ENCODE peak calls at places on chromosomes 13 and 19, in seven cellular contexts. O, M, R, I, E, X and J are unnamed samples.

GRCh38 chr13:36344886-36345437 is 1.2 kb downstream of the SPART start:
- DNase-seq in E (peak), I (no peak), X (peak), M (peak), O (no peak), R (no peak), J (peak)

GRCh38 chr19:11737964-11738745 is 591 bp downstream of the ZNF823 start:
- DNase-seq in R (peak), I (peak), X (peak), M (peak), O (peak), E (peak), J (peak)

GRCh38 chr13:94192576-94192975 is 286.9 kb downstream of the DCT start:
- DNase-seq in M (no peak), E (peak), X (no peak), R (no peak), O (peak), I (no peak), J (no peak)

GRCh38 chr13:61838568-61838967 is 422.9 kb upstream of the PCDH20 start:
- DNase-seq in X (no peak), O (no peak), M (no peak), E (no peak), I (no peak), R (no peak), J (no peak)

GRCh38 chr13:41613984-41614581 is 156.7 kb downstream of the RGCC start:
- DNase-seq in X (peak), E (no peak), M (peak), I (no peak), R (no peak), O (no peak), J (no peak)

GRCh38 chr13:107807306-107808073 is 407.8 kb downstream of the LIG4 start:
- DNase-seq in M (no peak), O (no peak), X (no peak), E (no peak), I (no peak), R (no peak), J (no peak)

GRCh38 chr13:27774651-27775050 is 17.6 kb upstream of the GSX1 start:
- DNase-seq in R (no peak), O (no peak), E (no peak), M (no peak), I (no peak), X (no peak), J (no peak)

GRCh38 chr13:111961793-111962192 is 105.2 kb upstream of the SOX1 start:
- DNase-seq in M (no peak), R (no peak), O (no peak), X (no peak), E (no peak), I (no peak), J (no peak)

GRCh38 chr13:99639126-99639525 is 137.9 kb downstream of the TM9SF2 start:
- DNase-seq in O (no peak), E (no peak), M (no peak), I (no peak), R (no peak), X (no peak), J (no peak)

GRCh38 chr19:46069841-46070341 is 29.1 kb upstream of the IGFL4 start:
- DNase-seq in X (peak), O (no peak), M (no peak), E (no peak), R (no peak), I (no peak), J (no peak)

GRCh38 chr13:79246575-79246949 is 159.5 kb downstream of the RBM26 start:
- DNase-seq in X (no peak), R (no peak), I (no peak), E (peak), O (no peak), M (no peak), J (no peak)

GRCh38 chr19:38004100-38004504 is 97.1 kb downstream of the SIPA1L3 start:
- DNase-seq in I (no peak), O (no peak), E (no peak), M (no peak), X (no peak), R (no peak), J (no peak)

GRCh38 chr13:36297259-36297599 is 385 bp downstream of the CCDC169 start:
- DNase-seq in O (no peak), M (no peak), I (no peak), R (no peak), E (peak), X (no peak), J (no peak)

GRCh38 chr19:45477713-45478453 is 10.1 kb downstream of the FOSB start:
- DNase-seq in E (peak), M (no peak), I (no peak), R (no peak), X (no peak), O (no peak), J (no peak)

GRCh38 chr13:99500839-99501134 is 485 bp upstream of the TM9SF2 start:
- DNase-seq in O (no peak), R (no peak), I (no peak), M (no peak), X (no peak), E (no peak), J (no peak)

GRCh38 chr19:7356899-7357627 is 8.3 kb downstream of the ARHGEF18 start:
- DNase-seq in R (no peak), M (peak), X (no peak), I (no peak), O (no peak), E (peak), J (no peak)

GRCh38 chr13:30690282-30691188 is 44.8 kb upstream of the ALOX5AP start:
- DNase-seq in X (no peak), R (peak), M (peak), I (peak), E (peak), O (no peak), J (peak)

GRCh38 chr13:114053026-114053425 is 79.2 kb upstream of the C13orf46 start:
- DNase-seq in M (no peak), I (no peak), R (no peak), O (no peak), X (no peak), E (peak), J (no peak)

GRCh38 chr13:85597790-85598500 is 201.3 kb downstream of the SLITRK6 start:
- DNase-seq in E (no peak), I (no peak), R (no peak), X (no peak), M (no peak), O (no peak), J (no peak)

GRCh38 chr19:47253467-47253881 is 2.9 kb upstream of the CCDC9 start:
- DNase-seq in X (no peak), M (no peak), O (no peak), I (no peak), R (no peak), E (no peak), J (no peak)

GRCh38 chr13:109162248-109163051 is 533.0 kb downstream of the MYO16 start:
- DNase-seq in O (peak), X (no peak), E (peak), I (no peak), M (no peak), R (peak), J (no peak)

GRCh38 chr13:89238496-89238895 is 1567.3 kb downstream of the SLITRK5 start:
- DNase-seq in R (no peak), M (no peak), X (no peak), O (no peak), E (no peak), I (no peak), J (no peak)

GRCh38 chr19:56360841-56361240 is 32.5 kb downstream of the ZNF582 start:
- DNase-seq in I (no peak), X (no peak), O (no peak), R (no peak), M (no peak), E (no peak), J (no peak)

DNA sequence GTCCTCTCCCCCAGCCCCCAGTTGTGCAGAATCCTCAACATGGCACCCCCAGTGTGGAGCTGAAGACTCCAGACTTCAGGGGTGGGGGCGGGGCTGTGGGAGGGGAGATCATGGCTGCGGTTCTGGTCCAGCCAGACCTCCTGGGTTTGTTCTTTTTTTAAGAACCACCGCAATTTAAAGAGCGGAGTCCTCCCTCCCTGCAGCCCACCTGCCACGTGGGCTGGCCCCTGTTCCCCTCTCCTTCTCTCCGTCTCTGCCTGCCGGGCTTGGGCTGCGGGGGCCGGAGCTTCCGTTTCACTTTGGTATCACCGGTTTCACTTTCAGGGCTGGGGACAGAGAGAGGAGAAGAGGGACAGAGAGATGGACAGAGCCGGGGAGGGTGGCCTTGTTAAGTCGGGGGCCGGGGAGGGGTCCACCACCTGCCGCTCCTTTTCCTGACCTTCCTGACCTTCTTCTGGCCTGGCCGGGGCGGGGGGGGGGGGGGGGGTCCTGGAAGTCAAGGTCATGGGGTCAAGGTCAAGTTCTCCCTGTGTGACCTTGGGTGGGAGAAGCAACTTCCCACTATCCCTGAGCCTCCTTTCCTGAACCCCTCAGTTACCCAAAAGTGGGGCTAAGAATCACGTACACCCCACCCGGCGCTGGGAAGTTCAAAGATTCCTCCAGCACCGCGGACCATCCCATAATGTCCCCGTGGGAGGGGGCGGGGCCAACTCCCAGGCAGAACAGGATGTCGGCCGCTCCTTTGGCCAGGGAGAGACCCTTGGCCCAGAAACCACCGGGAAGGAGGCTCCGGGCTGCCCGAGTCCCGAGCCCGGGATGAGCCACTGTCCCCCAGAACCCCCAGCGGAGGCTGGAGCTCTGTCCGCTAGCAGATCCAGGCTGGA is 11.3 kb upstream of the ZBTB7A start:
- DNase-seq in O (peak), R (peak), X (peak), M (peak), E (peak), I (peak), J (no peak)
- TF ChIP-seq POLR2A in O (no peak), R (no peak), X (no peak), M (no peak), E (no peak), I (no peak), J (no peak)

GRCh38 chr19:51663650-51664049 is 17.0 kb upstream of the SIGLEC14 start:
- DNase-seq in I (no peak), M (no peak), O (no peak), E (no peak), X (no peak), R (no peak), J (no peak)

GRCh38 chr19:51664131-51664530 is 17.5 kb upstream of the SIGLEC14 start:
- DNase-seq in O (no peak), E (no peak), I (no peak), R (no peak), M (no peak), X (no peak), J (no peak)

GRCh38 chr19:51668167-51668566 is 21.5 kb upstream of the SIGLEC14 start:
- DNase-seq in E (peak), X (no peak), O (no peak), I (no peak), M (no peak), R (no peak), J (no peak)

GRCh38 chr19:51660975-51661600 is 14.5 kb upstream of the SIGLEC14 start:
- DNase-seq in I (peak), R (peak), M (peak), X (peak), O (no peak), E (peak), J (peak)

DNA sequence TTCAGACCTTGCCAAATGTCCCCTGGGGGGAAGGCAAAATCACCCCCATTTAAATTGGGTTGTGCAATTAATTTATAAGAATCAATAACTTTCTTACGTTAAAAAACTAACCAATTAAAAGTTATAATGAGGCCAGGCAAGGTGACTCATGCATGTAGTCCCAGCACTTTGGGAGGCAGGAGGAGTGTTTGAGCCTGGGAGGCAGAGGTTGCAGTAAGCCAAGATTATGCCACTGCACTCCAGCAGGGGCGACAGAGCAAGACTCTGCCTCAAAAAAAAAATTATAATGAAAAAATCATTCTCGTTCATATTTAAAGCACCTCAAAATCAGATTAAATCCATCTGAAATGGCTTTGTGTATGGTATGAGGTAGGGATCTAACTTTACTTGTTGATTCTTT is 18.4 kb upstream of the SIGLEC14 start:
- DNase-seq in M (no peak), X (no peak), E (no peak), O (no peak), I (no peak), R (no peak), J (no peak)
- TF ChIP-seq POLR2A in M (no peak), X (no peak), E (no peak), O (no peak), I (no peak), R (no peak), J (no peak)

DNA sequence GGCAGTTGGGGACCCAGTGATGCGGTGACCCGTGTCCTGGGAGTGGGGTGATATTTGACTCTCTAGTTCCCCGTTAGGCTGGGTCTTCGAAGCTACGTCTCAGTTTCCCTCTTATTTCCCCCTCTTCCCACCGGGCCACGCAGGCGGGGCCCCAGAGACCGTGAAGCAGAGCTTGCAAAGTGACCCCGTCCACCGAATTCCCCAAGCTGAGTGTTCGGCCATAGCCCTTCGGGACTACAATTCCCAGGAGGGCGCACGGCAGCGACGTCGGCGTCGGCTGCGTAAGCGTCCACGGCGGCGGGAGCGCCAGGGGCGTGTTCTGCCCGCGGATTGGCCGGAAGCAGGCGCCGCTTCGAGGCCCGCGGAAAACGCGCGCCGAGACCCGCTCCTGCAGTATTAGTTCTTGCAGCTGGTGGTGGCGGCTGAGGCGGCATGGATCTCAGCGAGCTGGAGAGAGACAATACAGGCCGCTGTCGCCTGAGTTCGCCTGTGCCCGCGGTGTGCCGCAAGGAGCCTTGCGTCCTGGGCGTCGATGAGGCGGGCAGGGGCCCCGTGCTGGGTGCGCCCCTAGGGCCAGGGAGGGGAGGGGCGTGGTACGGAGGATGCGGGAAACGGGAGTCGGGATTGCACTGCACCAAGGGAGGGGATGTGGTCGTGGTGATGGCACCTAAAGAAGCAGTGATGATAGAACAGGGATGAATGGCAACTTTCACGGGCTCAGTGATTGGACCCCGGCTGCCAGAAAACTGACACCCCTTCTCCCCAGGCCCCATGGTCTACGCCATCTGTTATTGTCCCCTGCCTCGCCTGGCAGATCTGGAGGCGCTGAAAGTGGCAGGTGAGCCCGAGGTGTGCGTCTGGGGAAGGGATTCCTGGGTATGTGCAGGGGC is at the start of gene RNASEH2A:
- DNase-seq in X (peak), O (peak), E (peak), M (peak), R (peak), I (peak), J (peak)
- TF ChIP-seq POLR2A in X (no peak), O (peak), E (peak), M (peak), R (no peak), I (no peak), J (peak)

GRCh38 chr19:35708391-35708790 is 4.0 kb downstream of the ZBTB32 start:
- DNase-seq in X (no peak), M (no peak), O (no peak), E (no peak), I (no peak), R (no peak), J (no peak)

GRCh38 chr19:35696835-35697234 is 7.5 kb upstream of the ZBTB32 start:
- DNase-seq in O (no peak), E (no peak), R (no peak), X (no peak), M (no peak), I (no peak), J (no peak)

GRCh38 chr19:35703343-35703742 is 1.0 kb upstream of the ZBTB32 start:
- DNase-seq in R (no peak), M (no peak), I (no peak), X (no peak), E (no peak), O (no peak), J (no peak)

GRCh38 chr19:35704218-35704617 is at the start of gene ZBTB32:
- DNase-seq in X (no peak), E (peak), O (no peak), M (no peak), R (no peak), I (no peak), J (peak)

DNA sequence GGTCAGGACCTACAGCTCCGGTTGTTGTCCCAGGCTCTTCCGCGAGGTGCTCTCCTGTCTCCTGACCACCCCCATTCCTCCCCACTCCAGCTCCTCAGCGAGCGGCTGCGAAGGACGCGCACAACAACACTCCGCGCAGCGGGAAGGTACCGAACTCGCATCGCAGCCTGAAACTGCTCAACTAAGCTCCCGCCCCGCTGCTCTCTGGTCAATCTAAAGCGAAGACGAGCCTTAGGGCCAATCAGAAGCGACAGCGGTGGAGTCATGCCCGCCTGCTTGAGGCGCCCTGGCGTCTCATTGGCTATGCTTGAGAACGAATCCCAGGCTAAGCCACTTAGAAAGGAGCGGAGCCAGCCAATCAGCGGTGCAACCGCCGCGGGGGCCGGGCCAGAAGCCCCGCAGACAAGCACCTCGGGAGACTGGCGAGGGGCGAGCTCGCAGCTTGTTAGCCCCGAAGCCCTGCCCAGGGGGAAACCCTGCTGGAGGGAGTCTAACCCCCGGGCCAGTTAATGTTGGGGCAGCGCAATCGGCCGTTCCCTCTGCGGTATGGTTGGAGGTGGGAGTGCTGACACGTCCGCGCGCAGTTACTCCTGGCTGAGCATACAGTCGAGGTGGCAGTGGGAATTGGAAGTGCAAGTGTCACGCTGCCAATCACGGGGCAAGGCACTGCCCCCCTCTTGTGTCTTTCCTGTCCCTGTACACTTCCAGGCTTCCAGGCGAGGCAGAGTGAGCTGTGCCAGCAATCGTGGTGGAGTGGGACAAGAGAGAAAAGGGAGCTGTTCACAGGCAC is 1.9 kb upstream of the ZBTB32 start:
- DNase-seq in E (peak), R (peak), X (peak), M (peak), I (peak), O (peak), J (peak)
- TF ChIP-seq POLR2A in E (no peak), R (no peak), X (no peak), M (no peak), I (no peak), O (peak), J (peak)